ENCODE peak calls at places on chromosomes 12 and 14, in seven cellular contexts. One of them, this sample, is unnamed.

GRCh38 chr12:41988715-41989114 is 156.0 kb downstream of the GXYLT1 start:
- DNase-seq in upper lobe of left lung: no peak
- DNase-seq in endothelial cell of umbilical vein: no peak
- DNase-seq in GM12878: no peak
- DNase-seq in HCT116: no peak
- DNase-seq in transverse colon: no peak
- DNase-seq in vagina: no peak
- DNase-seq in this sample: no peak

GRCh38 chr12:25794580-25794979 is 163.9 kb upstream of the RASSF8 start:
- DNase-seq in GM12878: no peak
- DNase-seq in endothelial cell of umbilical vein: peak
- DNase-seq in vagina: no peak
- DNase-seq in HCT116: no peak
- DNase-seq in upper lobe of left lung: no peak
- DNase-seq in transverse colon: no peak
- DNase-seq in this sample: no peak

GRCh38 chr14:96938946-96939345 is 141.8 kb downstream of the VRK1 start:
- DNase-seq in upper lobe of left lung: no peak
- DNase-seq in GM12878: no peak
- DNase-seq in transverse colon: no peak
- DNase-seq in vagina: no peak
- DNase-seq in HCT116: no peak
- DNase-seq in endothelial cell of umbilical vein: no peak
- DNase-seq in this sample: peak

GRCh38 chr12:209246-209645 is 4.7 kb downstream of the SLC6A12 start:
- DNase-seq in endothelial cell of umbilical vein: no peak
- DNase-seq in transverse colon: no peak
- DNase-seq in GM12878: no peak
- DNase-seq in vagina: no peak
- DNase-seq in upper lobe of left lung: no peak
- DNase-seq in HCT116: no peak
- DNase-seq in this sample: no peak

GRCh38 chr12:131808744-131809371 is 19.3 kb upstream of the MMP17 start:
- DNase-seq in vagina: no peak
- DNase-seq in HCT116: no peak
- DNase-seq in endothelial cell of umbilical vein: no peak
- DNase-seq in transverse colon: peak
- DNase-seq in upper lobe of left lung: peak
- DNase-seq in GM12878: peak
- DNase-seq in this sample: peak

GRCh38 chr14:29126361-29126760 is 359.8 kb downstream of the FOXG1 start:
- DNase-seq in endothelial cell of umbilical vein: no peak
- DNase-seq in transverse colon: no peak
- DNase-seq in upper lobe of left lung: no peak
- DNase-seq in GM12878: no peak
- DNase-seq in HCT116: no peak
- DNase-seq in vagina: no peak
- DNase-seq in this sample: no peak

GRCh38 chr14:92951912-92952471 is 29.0 kb downstream of the CHGA start:
- DNase-seq in vagina: no peak
- DNase-seq in upper lobe of left lung: peak
- DNase-seq in endothelial cell of umbilical vein: peak
- DNase-seq in transverse colon: peak
- DNase-seq in HCT116: peak
- DNase-seq in GM12878: peak
- DNase-seq in this sample: peak

GRCh38 chr14:74945261-74945851 is 10.0 kb downstream of the PGF start:
- DNase-seq in HCT116: peak
- DNase-seq in GM12878: no peak
- DNase-seq in vagina: no peak
- DNase-seq in transverse colon: peak
- DNase-seq in endothelial cell of umbilical vein: peak
- DNase-seq in upper lobe of left lung: peak
- DNase-seq in this sample: no peak

GRCh38 chr12:131204416-131205311 is 251.0 kb downstream of the ADGRD1 start:
- DNase-seq in vagina: peak
- DNase-seq in transverse colon: no peak
- DNase-seq in endothelial cell of umbilical vein: no peak
- DNase-seq in upper lobe of left lung: peak
- DNase-seq in GM12878: no peak
- DNase-seq in HCT116: no peak
- DNase-seq in this sample: no peak

GRCh38 chr14:61525293-61526011 is 169.9 kb upstream of the HIF1A start:
- DNase-seq in GM12878: peak
- DNase-seq in vagina: no peak
- DNase-seq in endothelial cell of umbilical vein: peak
- DNase-seq in HCT116: peak
- DNase-seq in transverse colon: peak
- DNase-seq in upper lobe of left lung: peak
- DNase-seq in this sample: no peak

GRCh38 chr12:26281320-26281719 is 85.9 kb downstream of the SSPN start:
- DNase-seq in vagina: no peak
- DNase-seq in transverse colon: no peak
- DNase-seq in endothelial cell of umbilical vein: no peak
- DNase-seq in HCT116: no peak
- DNase-seq in upper lobe of left lung: no peak
- DNase-seq in GM12878: no peak
- DNase-seq in this sample: no peak

GRCh38 chr14:68968051-68968450 is 11.1 kb downstream of the ACTN1 start:
- DNase-seq in GM12878: no peak
- DNase-seq in transverse colon: no peak
- DNase-seq in vagina: no peak
- DNase-seq in HCT116: no peak
- DNase-seq in endothelial cell of umbilical vein: no peak
- DNase-seq in upper lobe of left lung: no peak
- DNase-seq in this sample: no peak

GRCh38 chr12:54465857-54466499 is 7.4 kb downstream of the GTSF1 start:
- DNase-seq in endothelial cell of umbilical vein: no peak
- DNase-seq in HCT116: no peak
- DNase-seq in GM12878: no peak
- DNase-seq in upper lobe of left lung: no peak
- DNase-seq in transverse colon: no peak
- DNase-seq in vagina: no peak
- DNase-seq in this sample: no peak

GRCh38 chr12:104216461-104217058 is 981 bp downstream of the TXNRD1 start:
- DNase-seq in GM12878: no peak
- DNase-seq in upper lobe of left lung: no peak
- DNase-seq in HCT116: no peak
- DNase-seq in vagina: peak
- DNase-seq in transverse colon: no peak
- DNase-seq in endothelial cell of umbilical vein: peak
- DNase-seq in this sample: no peak

GRCh38 chr12:71046215-71046614 is 111.6 kb downstream of the TSPAN8 start:
- DNase-seq in endothelial cell of umbilical vein: peak
- DNase-seq in GM12878: no peak
- DNase-seq in HCT116: no peak
- DNase-seq in vagina: no peak
- DNase-seq in transverse colon: no peak
- DNase-seq in upper lobe of left lung: no peak
- DNase-seq in this sample: no peak

GRCh38 chr14:103404032-103404918 is 19.1 kb downstream of the MARK3 start:
- DNase-seq in transverse colon: no peak
- DNase-seq in vagina: no peak
- DNase-seq in GM12878: no peak
- DNase-seq in HCT116: no peak
- DNase-seq in endothelial cell of umbilical vein: peak
- DNase-seq in upper lobe of left lung: no peak
- DNase-seq in this sample: no peak

GRCh38 chr14:28867571-28867970 is 101.0 kb downstream of the FOXG1 start:
- DNase-seq in transverse colon: no peak
- DNase-seq in GM12878: no peak
- DNase-seq in HCT116: no peak
- DNase-seq in endothelial cell of umbilical vein: no peak
- DNase-seq in upper lobe of left lung: no peak
- DNase-seq in vagina: no peak
- DNase-seq in this sample: no peak

GRCh38 chr14:103155013-103155412 is 31.8 kb downstream of the TNFAIP2 start:
- DNase-seq in HCT116: peak
- DNase-seq in upper lobe of left lung: peak
- DNase-seq in GM12878: no peak
- DNase-seq in transverse colon: peak
- DNase-seq in endothelial cell of umbilical vein: no peak
- DNase-seq in vagina: no peak
- DNase-seq in this sample: no peak

GRCh38 chr12:14880890-14881453 is 4.7 kb downstream of the MGP start:
- DNase-seq in upper lobe of left lung: no peak
- DNase-seq in vagina: no peak
- DNase-seq in HCT116: no peak
- DNase-seq in GM12878: no peak
- DNase-seq in transverse colon: no peak
- DNase-seq in endothelial cell of umbilical vein: peak
- DNase-seq in this sample: no peak

GRCh38 chr12:14883663-14884062 is 2.0 kb downstream of the MGP start:
- DNase-seq in GM12878: no peak
- DNase-seq in vagina: no peak
- DNase-seq in transverse colon: no peak
- DNase-seq in HCT116: no peak
- DNase-seq in endothelial cell of umbilical vein: no peak
- DNase-seq in upper lobe of left lung: no peak
- DNase-seq in this sample: no peak

GRCh38 chr12:14886271-14886670 is 617 bp upstream of the MGP start:
- DNase-seq in endothelial cell of umbilical vein: no peak
- DNase-seq in upper lobe of left lung: no peak
- DNase-seq in GM12878: no peak
- DNase-seq in HCT116: no peak
- DNase-seq in vagina: no peak
- DNase-seq in transverse colon: no peak
- DNase-seq in this sample: no peak

GRCh38 chr12:14885718-14886201 is at the start of gene MGP:
- DNase-seq in GM12878: no peak
- DNase-seq in endothelial cell of umbilical vein: peak
- DNase-seq in upper lobe of left lung: no peak
- DNase-seq in transverse colon: peak
- DNase-seq in vagina: no peak
- DNase-seq in HCT116: no peak
- DNase-seq in this sample: no peak

GRCh38 chr12:14884458-14884878 is 1.2 kb downstream of the MGP start:
- DNase-seq in upper lobe of left lung: no peak
- DNase-seq in GM12878: peak
- DNase-seq in transverse colon: peak
- DNase-seq in HCT116: no peak
- DNase-seq in vagina: no peak
- DNase-seq in endothelial cell of umbilical vein: peak
- DNase-seq in this sample: no peak
- TF ChIP-seq POLR2A in upper lobe of left lung: no peak
- TF ChIP-seq POLR2A in GM12878: no peak
- TF ChIP-seq POLR2A in transverse colon: no peak
- TF ChIP-seq POLR2A in HCT116: no peak
- TF ChIP-seq POLR2A in vagina: no peak
- TF ChIP-seq POLR2A in endothelial cell of umbilical vein: no peak
- TF ChIP-seq POLR2A in this sample: no peak

GRCh38 chr12:12521044-12521485 is 41.6 kb downstream of the DUSP16 start:
- DNase-seq in upper lobe of left lung: no peak
- DNase-seq in transverse colon: no peak
- DNase-seq in endothelial cell of umbilical vein: no peak
- DNase-seq in HCT116: no peak
- DNase-seq in GM12878: no peak
- DNase-seq in vagina: no peak
- DNase-seq in this sample: no peak
- TF ChIP-seq POLR2AphosphoS5 in upper lobe of left lung: no peak
- TF ChIP-seq POLR2AphosphoS5 in transverse colon: no peak
- TF ChIP-seq POLR2AphosphoS5 in endothelial cell of umbilical vein: no peak
- TF ChIP-seq POLR2AphosphoS5 in HCT116: no peak
- TF ChIP-seq POLR2AphosphoS5 in GM12878: no peak
- TF ChIP-seq POLR2AphosphoS5 in vagina: no peak
- TF ChIP-seq POLR2AphosphoS5 in this sample: no peak

DNA sequence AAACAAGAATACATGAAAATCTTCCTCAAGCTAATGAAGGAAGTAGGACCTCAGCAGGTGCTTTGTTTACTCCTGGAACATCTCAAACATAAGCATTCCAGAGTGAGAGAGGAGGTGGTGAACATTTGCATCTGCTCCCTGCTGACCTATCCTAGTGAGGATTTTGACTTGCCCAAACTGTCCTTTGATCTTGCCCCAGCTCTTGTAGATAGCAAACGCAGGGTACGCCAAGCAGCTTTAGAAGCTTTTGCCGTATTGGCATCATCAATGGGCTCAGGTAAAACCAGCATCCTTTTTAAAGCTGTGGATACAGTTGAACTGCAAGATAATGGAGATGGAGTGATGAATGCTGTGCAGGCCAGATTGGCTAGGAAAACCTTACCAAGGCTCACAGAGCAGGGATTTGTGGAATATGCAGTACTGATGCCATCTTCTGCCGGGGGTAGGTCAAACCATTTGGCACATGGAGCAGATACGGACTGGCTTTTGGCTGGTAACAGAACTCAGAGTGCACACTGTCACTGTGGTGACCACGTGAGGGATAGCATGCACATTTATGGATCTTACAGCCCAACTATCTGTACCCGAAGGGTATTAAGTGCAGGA is 1.9 kb downstream of the TOGARAM1 start:
- DNase-seq in HCT116: no peak
- DNase-seq in endothelial cell of umbilical vein: peak
- DNase-seq in upper lobe of left lung: no peak
- DNase-seq in transverse colon: no peak
- DNase-seq in vagina: no peak
- DNase-seq in GM12878: no peak
- DNase-seq in this sample: no peak
- TF ChIP-seq POLR2A in HCT116: no peak
- TF ChIP-seq POLR2A in endothelial cell of umbilical vein: no peak
- TF ChIP-seq POLR2A in upper lobe of left lung: no peak
- TF ChIP-seq POLR2A in transverse colon: no peak
- TF ChIP-seq POLR2A in vagina: no peak
- TF ChIP-seq POLR2A in GM12878: no peak
- TF ChIP-seq POLR2A in this sample: no peak

GRCh38 chr14:90567991-90568390 is 171.2 kb downstream of the CALM1 start:
- DNase-seq in endothelial cell of umbilical vein: no peak
- DNase-seq in GM12878: no peak
- DNase-seq in vagina: no peak
- DNase-seq in upper lobe of left lung: no peak
- DNase-seq in HCT116: no peak
- DNase-seq in transverse colon: no peak
- DNase-seq in this sample: no peak
- TF ChIP-seq POLR2AphosphoS5 in endothelial cell of umbilical vein: no peak
- TF ChIP-seq POLR2AphosphoS5 in GM12878: no peak
- TF ChIP-seq POLR2AphosphoS5 in vagina: no peak
- TF ChIP-seq POLR2AphosphoS5 in upper lobe of left lung: no peak
- TF ChIP-seq POLR2AphosphoS5 in HCT116: no peak
- TF ChIP-seq POLR2AphosphoS5 in transverse colon: no peak
- TF ChIP-seq POLR2AphosphoS5 in this sample: no peak